ENCODE peak calls at places on chromosomes 5 and 9, in nine cellular contexts. K, J, G, U, F, P, O, Q and A are unnamed samples.

GRCh38 chr5:121870489-121870888 is 18.8 kb downstream of the FTMT start:
- DNase-seq in K (no peak), J (no peak), G (no peak), U (no peak), F (no peak), P (peak; percentile 4), O (no peak), Q (no peak), A (no peak)

GRCh38 chr9:120539951-120540350 is 40.0 kb downstream of the CDK5RAP2 start:
- DNase-seq in K (no peak), J (no peak), G (no peak), U (no peak), F (no peak), P (no peak), O (no peak), Q (no peak), A (no peak)

GRCh38 chr9:69798737-69799136 is 21.9 kb upstream of the CFAP95 start:
- DNase-seq in K (no peak), J (no peak), G (no peak), U (no peak), F (no peak), P (no peak), O (no peak), Q (no peak), A (no peak)

GRCh38 chr5:168409601-168410458 is 76.4 kb upstream of the RARS1 start:
- DNase-seq in K (no peak), J (no peak), G (no peak), U (no peak), F (no peak), P (peak; percentile 81), O (no peak), Q (no peak), A (peak; percentile 38)

GRCh38 chr5:65925094-65925600 is 1.2 kb upstream of the ERBIN start:
- DNase-seq in K (peak; percentile 76), J (no peak), G (peak; percentile 88), U (peak; percentile 94), F (peak; percentile 63), P (no peak), O (peak; percentile 79), Q (peak; percentile 87), A (peak; percentile 82)

GRCh38 chr5:75051217-75051751 is 1.1 kb downstream of the GCNT4 start:
- DNase-seq in K (peak; percentile 70), J (no peak), G (no peak), U (no peak), F (no peak), P (no peak), O (no peak), Q (peak; percentile 67), A (no peak)

GRCh38 chr9:123072407-123072995 is 39.0 kb downstream of the GPR21 start:
- DNase-seq in K (no peak), J (no peak), G (no peak), U (no peak), F (no peak), P (no peak), O (no peak), Q (peak; percentile 68), A (no peak)

GRCh38 chr5:129361441-129362025 is 98.6 kb upstream of the ADAMTS19 start:
- DNase-seq in K (no peak), J (no peak), G (no peak), U (no peak), F (no peak), P (peak; percentile 15), O (no peak), Q (no peak), A (peak; percentile 3)

GRCh38 chr5:152584103-152584502 is 179.0 kb upstream of the NMUR2 start:
- DNase-seq in K (no peak), J (no peak), G (no peak), U (no peak), F (no peak), P (no peak), O (no peak), Q (no peak), A (no peak)

GRCh38 chr5:67063791-67064190 is 132.8 kb downstream of the CD180 start:
- DNase-seq in K (no peak), J (no peak), G (no peak), U (no peak), F (no peak), P (no peak), O (no peak), Q (no peak), A (no peak)

GRCh38 chr9:98249774-98250173 is 5.7 kb downstream of the TBC1D2 start:
- DNase-seq in K (no peak), J (no peak), G (no peak), U (no peak), F (no peak), P (no peak), O (no peak), Q (no peak), A (no peak)

GRCh38 chr9:69078581-69078980 is 43.0 kb downstream of the FXN start:
- DNase-seq in K (no peak), J (no peak), G (no peak), U (no peak), F (no peak), P (no peak), O (peak; percentile 76), Q (no peak), A (no peak)

GRCh38 chr5:116532762-116533525 is 41.7 kb downstream of the SEMA6A start:
- DNase-seq in K (no peak), J (no peak), G (no peak), U (no peak), F (no peak), P (no peak), O (no peak), Q (no peak), A (no peak)

GRCh38 chr9:136711751-136712689 is at the start of gene DIPK1B:
- DNase-seq in K (no peak), J (peak; percentile 53), G (no peak), U (no peak), F (peak; percentile 71), P (no peak), O (no peak), Q (peak; percentile 88), A (no peak)

GRCh38 chr9:34518896-34519295 is 3.9 kb downstream of the ENHO start:
- DNase-seq in K (no peak), J (no peak), G (no peak), U (no peak), F (no peak), P (no peak), O (no peak), Q (no peak), A (no peak)

GRCh38 chr5:58459276-58459859 is 518 bp downstream of the PLK2 start:
- DNase-seq in K (peak; percentile 34), J (peak; percentile 39), G (no peak), U (peak; percentile 91), F (peak; percentile 42), P (no peak), O (no peak), Q (peak; percentile 78), A (no peak)

GRCh38 chr9:108162664-108163063 is 673.1 kb upstream of the KLF4 start:
- DNase-seq in K (no peak), J (no peak), G (no peak), U (no peak), F (no peak), P (no peak), O (no peak), Q (no peak), A (no peak)

GRCh38 chr9:32672478-32672877 is 37.0 kb upstream of the TAF1L start:
- DNase-seq in K (no peak), J (no peak), G (no peak), U (no peak), F (no peak), P (no peak), O (no peak), Q (no peak), A (no peak)

GRCh38 chr5:17831279-17831678 is 197.0 kb downstream of the TAF11L14 start:
- DNase-seq in K (no peak), J (no peak), G (no peak), U (no peak), F (no peak), P (no peak), O (no peak), Q (no peak), A (no peak)

GRCh38 chr9:128881884-128882676 is at the start of the genes KYAT1 and LRRC8A:
- DNase-seq in K (peak; percentile 98), J (peak; percentile 95), G (peak; percentile 99), U (peak; percentile 100), F (peak; percentile 98), P (peak; percentile 92), O (peak; percentile 98), Q (peak; percentile 99), A (peak; percentile 97)
- TF ChIP-seq CTCF in K (no peak), J (no peak), G (peak; percentile 26), U (no peak), F (no peak), P (no peak), O (no peak), Q (peak; percentile 15), A (peak; percentile 24)

DNA sequence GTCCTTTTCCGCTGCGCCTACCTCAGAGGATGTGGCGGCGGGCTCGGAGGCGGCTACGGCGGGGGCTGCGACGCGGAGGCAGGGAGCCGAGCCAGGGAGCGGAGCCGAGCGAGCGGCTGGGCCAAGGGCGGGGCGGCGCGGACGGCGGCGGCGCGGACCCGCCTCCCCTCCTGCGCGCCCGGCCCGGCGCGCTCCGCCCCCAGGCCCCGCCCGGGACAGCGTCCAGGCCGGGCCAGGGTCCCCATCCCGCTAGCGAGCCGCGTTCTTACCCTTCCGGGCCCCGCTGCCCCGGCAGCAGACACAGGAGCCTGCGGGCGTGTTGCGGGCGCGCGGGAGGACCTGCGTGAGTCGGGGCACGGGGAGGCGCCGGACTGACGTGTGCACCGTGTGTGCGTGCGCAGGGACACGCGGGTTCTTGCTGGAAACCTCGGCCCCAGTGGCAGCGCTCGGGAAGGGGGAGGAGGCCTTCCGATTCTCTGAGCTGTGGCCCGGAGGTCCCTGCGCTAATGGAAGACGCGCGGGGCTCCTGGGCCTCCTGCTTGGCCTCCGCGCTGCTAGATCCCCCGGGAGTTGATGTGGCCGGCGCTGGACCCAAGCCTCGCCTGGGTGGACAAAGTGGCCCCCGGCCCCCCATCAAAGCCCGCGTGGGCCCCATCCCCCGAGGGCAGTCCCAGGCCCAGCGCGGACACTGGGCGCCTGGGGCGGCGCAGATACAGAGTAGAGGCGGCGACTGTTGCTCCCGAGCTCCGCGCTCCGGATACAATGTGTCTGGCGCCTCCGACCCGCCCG is at the start of gene VDAC1:
- DNase-seq in K (peak; percentile 76), J (peak; percentile 64), G (peak; percentile 80), U (peak; percentile 96), F (peak; percentile 74), P (peak; percentile 56), O (peak; percentile 84), Q (peak; percentile 89), A (peak; percentile 96)
- TF ChIP-seq CTCF in K (no peak), J (no peak), G (no peak), U (no peak), F (no peak), P (no peak), O (no peak), Q (no peak), A (no peak)

DNA sequence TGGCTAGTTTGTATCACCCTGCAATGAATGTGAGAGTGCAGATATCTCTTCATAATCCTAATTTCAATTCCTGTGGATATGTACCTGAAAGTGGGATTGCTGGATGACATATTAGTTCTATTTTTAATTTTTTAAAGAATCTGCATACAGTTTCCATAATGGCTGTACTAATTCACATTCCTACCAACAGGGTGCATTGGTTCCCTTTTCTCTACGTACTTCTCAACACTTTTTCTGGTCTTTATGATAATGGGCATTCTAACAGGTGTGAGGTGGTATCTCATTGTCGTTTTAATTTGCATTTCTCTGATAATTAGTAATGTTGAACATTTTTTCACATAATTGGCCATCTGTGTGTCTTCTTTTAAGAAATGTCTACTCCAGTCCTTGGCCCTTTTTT is 927.5 kb downstream of the DTWD2 start:
- DNase-seq in K (no peak), J (no peak), G (no peak), U (no peak), F (no peak), P (peak; percentile 26), O (no peak), Q (no peak), A (no peak)
- TF ChIP-seq CTCF in K (no peak), J (peak; percentile 36), G (no peak), U (no peak), F (peak; percentile 37), P (peak; percentile 67), O (no peak), Q (peak; percentile 79), A (no peak)

GRCh38 chr5:60843693-60844428 is at the start of gene ELOVL7:
- DNase-seq in K (peak; percentile 79), J (peak; percentile 89), G (no peak), U (no peak), F (peak; percentile 93), P (peak; percentile 66), O (no peak), Q (peak; percentile 96), A (peak; percentile 83)
- TF ChIP-seq CTCF in K (no peak), J (peak; percentile 55), G (no peak), U (no peak), F (no peak), P (peak; percentile 25), O (peak; percentile 34), Q (peak; percentile 69), A (peak; percentile 42)